ENCODE peak calls at places on chromosomes 4 and X, in five cellular contexts. T is K562, Y is GM12878, R is HepG2, X is H1. V is an unnamed sample.

GRCh38 chrX:130174051-130174704 is 2.4 kb downstream of the RAB33A start:
- DNase-seq in T (peak), Y (no peak), R (no peak), X (no peak), V (peak)

GRCh38 chrX:74923942-74924448 is 1.3 kb downstream of the NEXMIF start:
- DNase-seq in T (no peak), Y (no peak), R (no peak), X (no peak), V (peak)

GRCh38 chr4:130640583-130640982 is 1544.6 kb downstream of the C4orf33 start:
- DNase-seq in T (no peak), Y (no peak), R (no peak), X (no peak), V (no peak)

GRCh38 chrX:49053223-49054072 is 5.4 kb upstream of the CCDC120 start:
- DNase-seq in T (peak), Y (no peak), R (peak), X (peak), V (peak)

GRCh38 chr4:106986486-106986885 is 49.6 kb downstream of the DKK2 start:
- DNase-seq in T (no peak), Y (no peak), R (no peak), X (no peak), V (peak)

GRCh38 chrX:38262715-38263620 is 42.3 kb upstream of the SRPX start:
- DNase-seq in T (no peak), Y (no peak), R (no peak), X (no peak), V (no peak)

GRCh38 chr4:142840516-142841123 is 5.5 kb downstream of the INPP4B start:
- DNase-seq in T (no peak), Y (no peak), R (peak), X (no peak), V (peak)

GRCh38 chr4:163191999-163192398 is 25.3 kb upstream of the NAF1 start:
- DNase-seq in T (peak), Y (no peak), R (peak), X (no peak), V (no peak)

GRCh38 chr4:183201331-183201730 is 102.3 kb downstream of the WWC2 start:
- DNase-seq in T (no peak), Y (no peak), R (no peak), X (no peak), V (no peak)

GRCh38 chr4:88101165-88101564 is 57.3 kb downstream of the ABCG2 start:
- DNase-seq in T (no peak), Y (peak), R (no peak), X (no peak), V (no peak)

GRCh38 chr4:109440948-109441347 is 7.3 kb downstream of the SEC24B start:
- DNase-seq in T (no peak), Y (no peak), R (no peak), X (no peak), V (no peak)

GRCh38 chrX:76253432-76253831 is 80.6 kb downstream of the PBDC1 start:
- DNase-seq in T (peak), Y (peak), R (peak), X (no peak), V (peak)

GRCh38 chr4:144699565-144699964 is 53.6 kb downstream of the HHIP start:
- DNase-seq in T (no peak), Y (no peak), R (no peak), X (no peak), V (no peak)
- TF ChIP-seq POLR2AphosphoS5 in T (no peak), Y (no peak), R (no peak), X (no peak), V (no peak)

DNA sequence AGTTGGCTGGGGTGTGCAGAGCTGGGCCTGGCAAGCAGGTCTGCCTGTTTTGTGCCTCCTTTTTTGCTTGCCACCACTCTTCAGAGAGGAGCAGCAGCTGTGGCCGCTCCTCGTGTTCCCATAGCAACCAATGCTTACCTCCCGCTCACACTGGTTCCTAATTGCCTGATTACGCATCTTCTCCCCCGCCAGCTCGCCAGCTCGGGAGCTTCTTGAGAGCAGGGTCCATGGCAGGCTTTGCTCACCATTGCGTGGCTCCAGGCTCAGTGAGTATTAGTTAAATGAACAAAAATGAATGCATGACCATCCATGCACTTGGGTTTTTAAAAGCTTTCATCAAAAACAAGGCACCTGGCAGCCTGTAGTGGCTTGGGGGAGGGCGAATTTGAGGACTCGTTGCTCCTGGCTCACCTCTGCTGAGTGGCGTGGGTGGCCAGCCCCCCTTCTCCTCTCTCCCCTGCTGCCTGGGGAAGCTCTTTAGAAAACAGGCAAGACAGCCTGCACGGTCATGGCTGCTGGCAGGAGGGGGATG is 14.2 kb upstream of the PJA1 start:
- DNase-seq in T (no peak), Y (no peak), R (no peak), X (no peak), V (peak)
- TF ChIP-seq CHD2 in T (no peak), Y (no peak), R (no peak), X (no peak), V (no peak)

DNA sequence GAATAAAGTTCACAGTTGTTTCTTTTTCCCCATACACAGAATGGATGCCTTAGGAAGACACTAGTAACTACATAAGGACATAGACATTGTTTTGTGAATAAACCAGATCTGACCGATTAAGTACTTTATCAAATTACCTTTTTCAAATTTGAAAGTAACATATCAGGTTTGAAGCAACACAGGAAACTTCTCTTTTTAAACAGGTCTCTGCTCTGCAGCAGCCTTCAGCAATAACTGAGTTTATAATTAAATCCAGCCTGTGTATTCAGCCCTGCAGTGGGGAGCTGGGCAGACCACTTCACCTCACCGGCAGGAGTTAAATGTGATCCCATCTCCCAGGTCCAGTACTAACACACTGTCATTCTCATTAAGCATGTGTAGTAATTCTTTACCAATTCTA is 68.3 kb upstream of the ATOH1 start:
- DNase-seq in T (no peak), Y (no peak), R (no peak), X (no peak), V (peak)
- TF ChIP-seq POLR2AphosphoS5 in T (no peak), Y (no peak), R (no peak), X (no peak), V (no peak)

DNA sequence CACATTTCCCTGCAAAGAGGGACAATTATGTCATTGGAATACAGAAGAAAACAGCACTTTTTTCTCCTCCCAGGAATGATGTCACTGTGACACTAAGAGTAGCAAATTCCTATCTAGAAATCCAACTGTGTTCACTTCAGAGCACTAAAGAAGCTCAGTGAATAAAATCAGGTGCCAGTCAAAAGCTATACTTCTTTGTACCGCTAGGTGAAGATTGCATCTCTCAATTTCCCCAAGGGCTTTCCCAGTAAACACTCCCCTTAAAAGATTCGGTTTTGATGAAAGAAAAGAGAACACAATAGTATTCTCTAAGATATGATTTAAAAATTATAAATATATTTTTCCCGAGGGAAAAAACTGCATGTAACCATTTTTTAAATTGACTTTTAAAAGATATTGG is 104.7 kb upstream of the MID1 start:
- DNase-seq in T (peak), Y (no peak), R (no peak), X (no peak), V (peak)
- TF ChIP-seq CHD2 in T (no peak), Y (no peak), R (no peak), X (no peak), V (no peak)

V was measured in SK-N-SH.